ENCODE peak calls at places on chromosomes 6 and 20, in eight cellular contexts. B is testis, R is fibroblast of mammary gland, S is HFFc6, N is lower lobe of right lung, I is SK-N-SH, Q is prostate gland, J is heart right ventricle. H is an unnamed sample.

GRCh38 chr20:49464556-49464955 is 17.9 kb downstream of the KCNB1 start:
- DNase-seq in S (no peak), R (no peak), I (no peak), Q (no peak), N (no peak), J (no peak), B (no peak), H (no peak)

GRCh38 chr6:81938014-81938761 is 185.7 kb upstream of the TENT5A start:
- DNase-seq in Q (no peak), J (no peak), S (peak), B (no peak), N (no peak), R (peak), I (no peak), H (peak)

GRCh38 chr6:169454204-169454871 is 200.7 kb upstream of the THBS2 start:
- DNase-seq in Q (no peak), B (no peak), N (no peak), R (peak), I (no peak), J (no peak), S (peak), H (peak)

GRCh38 chr6:155549928-155550327 is 94.3 kb upstream of the NOX3 start:
- DNase-seq in S (no peak), Q (no peak), I (no peak), B (no peak), N (no peak), J (no peak), R (no peak), H (no peak)

GRCh38 chr6:141398954-141399353 is 733.8 kb upstream of the GJE1 start:
- DNase-seq in B (no peak), S (no peak), I (no peak), J (no peak), Q (no peak), N (no peak), R (peak), H (peak)

GRCh38 chr6:168060521-168060931 is 18.5 kb downstream of the FRMD1 start:
- DNase-seq in R (peak), S (peak), J (peak), N (no peak), B (peak), Q (peak), I (peak), H (peak)

GRCh38 chr6:21594427-21595264 is 1.1 kb downstream of the SOX4 start:
- DNase-seq in S (peak), I (peak), J (peak), B (peak), Q (peak), N (peak), R (peak), H (no peak)

GRCh38 chr20:47821481-47822100 is 36.3 kb upstream of the SULF2 start:
- DNase-seq in Q (no peak), N (no peak), I (no peak), S (no peak), J (no peak), B (no peak), R (no peak), H (no peak)

GRCh38 chr6:150691463-150691862 is 91.8 kb downstream of the PLEKHG1 start:
- DNase-seq in N (no peak), Q (no peak), S (no peak), I (no peak), B (no peak), J (no peak), R (no peak), H (no peak)

GRCh38 chr6:161954699-161955276 is 680.9 kb upstream of the AGPAT4 start:
- DNase-seq in B (peak), J (no peak), N (no peak), Q (no peak), I (no peak), R (no peak), S (no peak), H (no peak)

GRCh38 chr20:62198931-62199330 is 16.1 kb downstream of the MTG2 start:
- DNase-seq in Q (no peak), B (no peak), I (no peak), R (no peak), S (no peak), N (peak), J (no peak), H (no peak)

GRCh38 chr6:87237804-87238203 is 82.4 kb downstream of the ZNF292 start:
- DNase-seq in B (no peak), I (peak), S (peak), Q (no peak), N (no peak), J (no peak), R (peak), H (peak)

GRCh38 chr6:84551797-84552196 is 212.6 kb downstream of the TBX18 start:
- DNase-seq in J (no peak), R (no peak), S (no peak), N (no peak), B (no peak), I (no peak), Q (no peak), H (no peak)

GRCh38 chr20:1656844-1657243 is 735 bp downstream of the SIRPG start:
- DNase-seq in Q (no peak), S (no peak), I (no peak), N (no peak), J (no peak), R (no peak), B (no peak), H (no peak)

GRCh38 chr20:24118096-24118780 is 129.7 kb upstream of the GGTLC1 start:
- DNase-seq in B (no peak), R (no peak), Q (no peak), N (no peak), I (peak), J (no peak), S (no peak), H (peak)

GRCh38 chr6:168540713-168541291 is 99.8 kb downstream of the SMOC2 start:
- DNase-seq in B (no peak), J (no peak), N (no peak), Q (no peak), S (no peak), I (no peak), R (no peak), H (no peak)

GRCh38 chr6:41371461-41371991 is 36.1 kb downstream of the NCR2 start:
- DNase-seq in I (peak), S (peak), B (peak), R (peak), Q (no peak), N (no peak), J (peak), H (no peak)

GRCh38 chr6:32177182-32177787 is 920 bp upstream of the RNF5 start:
- DNase-seq in R (no peak), Q (no peak), J (peak), N (no peak), S (no peak), I (peak), B (no peak), H (no peak)

GRCh38 chr6:167485186-167485978 is 160.5 kb downstream of the TTLL2 start:
- DNase-seq in J (peak), Q (no peak), S (no peak), B (peak), N (no peak), I (peak), R (peak), H (no peak)

GRCh38 chr20:22288957-22289356 is 295.4 kb downstream of the FOXA2 start:
- DNase-seq in S (no peak), J (no peak), N (no peak), B (no peak), I (no peak), Q (no peak), R (no peak), H (no peak)

GRCh38 chr6:110590821-110591351 is 114.5 kb upstream of the SLC22A16 start:
- DNase-seq in J (no peak), Q (no peak), R (peak), I (no peak), S (peak), N (no peak), B (no peak), H (no peak)

GRCh38 chr20:45311589-45312211 is 3.6 kb upstream of the MATN4 start:
- DNase-seq in I (peak), J (no peak), R (peak), B (peak), S (peak), Q (peak), N (peak), H (no peak)

GRCh38 chr6:7218586-7218985 is 94.4 kb downstream of the SSR1 start:
- DNase-seq in R (peak), B (no peak), J (no peak), S (no peak), I (no peak), N (no peak), Q (no peak), H (no peak)

GRCh38 chr6:27672113-27672799 is 199.4 kb upstream of the ZNF184 start:
- DNase-seq in N (no peak), S (peak), I (no peak), B (no peak), R (peak), J (no peak), Q (no peak), H (no peak)

GRCh38 chr6:108564178-108564577 is 3.5 kb downstream of the FOXO3 start:
- DNase-seq in S (peak), R (peak), Q (no peak), N (no peak), B (no peak), J (no peak), I (no peak), H (peak)

GRCh38 chr6:135702955-135703499 is 148.5 kb upstream of the PDE7B start:
- DNase-seq in B (no peak), I (no peak), J (no peak), Q (no peak), N (no peak), R (no peak), S (no peak), H (no peak)

GRCh38 chr6:35727935-35728662 is 8.7 kb upstream of the ARMC12 start:
- DNase-seq in S (peak), I (peak), Q (peak), N (peak), B (peak), J (peak), R (peak), H (peak)
- TF ChIP-seq CTCF in S (no peak), I (no peak), Q (no peak), N (peak), B (no peak), J (no peak), R (no peak), H (no peak)

GRCh38 chr6:137415834-137416190 is 78.4 kb downstream of the OLIG3 start:
- DNase-seq in R (no peak), S (no peak), Q (no peak), B (no peak), N (no peak), J (no peak), I (no peak), H (no peak)
- TF ChIP-seq CTCF in R (no peak), S (peak), Q (no peak), B (no peak), N (no peak), J (no peak), I (no peak), H (no peak)

GRCh38 chr6:52802806-52803205 is 810 bp downstream of the GSTA1 start:
- DNase-seq in N (no peak), Q (no peak), B (no peak), J (no peak), I (no peak), R (no peak), S (no peak), H (no peak)
- TF ChIP-seq CTCF in N (no peak), Q (no peak), B (no peak), J (no peak), I (no peak), R (no peak), S (no peak), H (no peak)

DNA sequence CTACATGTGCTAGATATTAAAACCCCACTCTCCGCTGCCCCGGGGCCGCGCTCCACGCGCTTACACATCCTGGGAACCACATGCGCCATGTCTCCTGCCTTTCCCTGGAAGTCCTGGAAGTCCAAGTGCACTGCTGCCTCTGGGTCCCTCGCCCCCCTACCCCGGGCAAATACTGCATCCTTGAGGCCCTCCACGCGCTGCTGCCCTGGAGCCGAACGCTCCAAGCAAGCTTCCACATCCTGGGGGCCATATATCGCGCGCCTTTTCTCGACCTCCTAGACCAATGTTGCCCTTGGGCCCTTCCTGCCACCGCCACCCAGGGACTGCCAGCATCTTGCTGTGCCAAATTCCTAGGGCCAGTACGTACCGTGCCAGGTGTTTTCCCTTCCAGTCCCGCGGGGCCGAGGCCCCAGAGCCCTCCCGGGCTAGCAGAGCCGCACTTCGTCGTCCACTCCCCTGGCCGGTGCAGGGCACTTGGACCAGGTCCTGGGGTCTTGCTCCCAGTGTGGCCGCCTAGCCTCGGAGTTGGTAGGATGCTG is 779 bp upstream of the KCNG1 start:
- DNase-seq in Q (no peak), R (no peak), S (no peak), J (no peak), B (no peak), N (no peak), I (no peak), H (no peak)
- TF ChIP-seq CTCF in Q (no peak), R (no peak), S (no peak), J (no peak), B (no peak), N (no peak), I (no peak), H (no peak)

GRCh38 chr20:35617397-35618031 is 1.9 kb downstream of the SPAG4 start:
- DNase-seq in B (peak), Q (no peak), I (peak), J (peak), R (peak), N (peak), S (peak), H (no peak)

GRCh38 chr20:35618372-35619131 is 2.9 kb downstream of the SPAG4 start:
- DNase-seq in S (peak), Q (no peak), N (peak), B (no peak), I (peak), J (no peak), R (peak), H (no peak)

GRCh38 chr20:35618032-35618371 is 2.4 kb downstream of the SPAG4 start:
- DNase-seq in J (no peak), R (no peak), S (no peak), I (no peak), N (no peak), B (no peak), Q (no peak), H (no peak)

GRCh38 chr20:35620818-35621559 is 5.4 kb downstream of the SPAG4 start:
- DNase-seq in Q (no peak), N (no peak), I (no peak), R (no peak), B (no peak), J (no peak), S (no peak), H (no peak)

GRCh38 chr20:35619196-35620095 is 3.8 kb downstream of the SPAG4 start:
- DNase-seq in B (peak), I (peak), J (peak), N (peak), S (peak), Q (peak), R (peak), H (peak)
- TF ChIP-seq CTCF in B (no peak), I (peak), J (peak), N (peak), S (peak), Q (no peak), R (peak), H (peak)

DNA sequence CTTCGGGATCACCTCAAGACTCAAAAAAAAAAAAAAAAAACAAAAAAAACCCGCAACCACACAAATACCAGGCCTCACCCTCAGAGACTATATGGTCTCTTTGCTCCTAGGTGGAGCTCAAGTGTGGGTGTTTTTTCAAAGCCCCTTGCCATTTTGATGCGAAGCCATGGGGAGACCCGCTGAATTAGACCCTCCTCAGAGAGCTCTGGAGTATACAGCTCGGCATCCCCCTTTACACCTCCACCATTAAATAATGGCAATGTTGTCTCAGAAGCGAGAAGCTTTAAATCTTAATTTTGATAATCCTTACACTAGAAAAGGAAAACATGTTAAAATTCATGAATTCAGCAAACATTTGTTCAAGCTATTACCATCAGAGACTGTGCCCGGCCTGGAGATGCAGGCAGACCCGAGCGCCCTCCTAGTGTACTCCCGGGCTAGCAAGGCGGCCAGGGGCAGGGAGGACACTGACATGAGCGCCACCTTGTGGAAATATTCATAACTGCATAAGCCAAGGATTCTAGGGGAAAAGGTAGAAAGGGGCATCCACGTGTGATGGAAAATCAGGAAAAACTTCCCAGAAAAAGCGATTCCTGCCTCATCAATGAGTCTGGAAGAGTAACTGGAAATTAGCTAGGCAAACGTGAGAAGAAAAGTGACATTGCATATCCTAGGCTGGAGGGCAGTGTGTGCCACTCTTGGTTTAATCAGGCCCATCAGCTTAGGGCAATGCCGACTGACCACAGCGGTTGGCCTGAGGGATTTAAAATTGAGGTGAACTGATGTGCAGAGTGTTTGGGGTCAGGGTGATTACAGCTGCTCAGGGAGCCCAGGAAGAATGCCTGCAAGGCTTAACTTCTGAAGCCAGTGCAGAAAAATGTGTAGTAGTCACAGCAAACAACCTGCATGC is 72.5 kb downstream of the B3GAT2 start:
- DNase-seq in I (peak), J (peak), N (peak), Q (peak), R (peak), S (peak), B (peak), H (peak)
- TF ChIP-seq CTCF in I (peak), J (peak), N (peak), Q (peak), R (peak), S (peak), B (peak), H (peak)

GRCh38 chr20:44193801-44194200 is 6.8 kb upstream of the JPH2 start:
- DNase-seq in S (no peak), R (no peak), Q (no peak), I (no peak), B (no peak), J (no peak), N (no peak), H (no peak)

GRCh38 chr20:44198872-44199271 is 11.7 kb downstream of the OSER1 start:
- DNase-seq in R (no peak), N (no peak), Q (no peak), S (no peak), J (no peak), B (no peak), I (no peak), H (no peak)

GRCh38 chr20:44195613-44196012 is 8.6 kb upstream of the JPH2 start:
- DNase-seq in Q (no peak), I (no peak), J (no peak), N (no peak), S (no peak), R (no peak), B (no peak), H (no peak)

GRCh38 chr20:44199877-44200276 is 10.7 kb downstream of the OSER1 start:
- DNase-seq in J (no peak), B (no peak), Q (no peak), R (no peak), I (no peak), S (no peak), N (no peak), H (no peak)

DNA sequence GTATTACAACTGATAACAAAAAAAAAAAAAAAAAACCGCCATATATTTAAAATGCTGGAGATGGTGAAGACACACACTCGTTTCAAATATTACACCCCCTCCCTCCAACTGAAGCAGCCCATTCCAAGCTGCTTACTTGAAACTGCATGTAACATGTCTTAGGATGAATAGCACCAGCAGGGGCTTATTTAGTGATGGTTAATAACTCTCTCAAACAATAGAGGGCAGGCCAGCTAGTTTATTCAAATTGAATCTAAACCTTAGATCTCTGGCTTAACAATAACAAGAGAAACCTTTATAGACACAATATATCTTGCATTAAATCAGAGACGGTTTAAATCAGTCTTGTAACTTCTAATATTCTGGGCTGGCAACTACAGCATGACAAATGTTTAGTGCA is 9.3 kb upstream of the JPH2 start:
- DNase-seq in J (no peak), I (no peak), Q (no peak), N (no peak), B (no peak), S (peak), R (peak), H (no peak)
- TF ChIP-seq CTCF in J (no peak), I (peak), Q (no peak), N (no peak), B (no peak), S (peak), R (peak), H (peak)

GRCh38 chr6:90860822-90861601 is 274.1 kb upstream of the MAP3K7 start:
- DNase-seq in J (no peak), N (no peak), S (no peak), R (peak), Q (no peak), I (no peak), B (no peak), H (no peak)
- TF ChIP-seq CTCF in J (no peak), N (no peak), S (peak), R (no peak), Q (no peak), I (peak), B (no peak), H (no peak)

GRCh38 chr20:43844778-43845614 is 69.7 kb upstream of the TOX2 start:
- DNase-seq in I (no peak), B (peak), R (peak), Q (no peak), N (no peak), S (peak), J (no peak), H (peak)
- TF ChIP-seq CTCF in I (peak), B (peak), R (peak), Q (no peak), N (peak), S (peak), J (peak), H (peak)